ENCODE peak calls at places on chromosomes 6 and 20, in eight cellular contexts. E is hepatocyte; K is prostate gland; X is lung; T is transverse colon; O is naive thymus-derived CD4-positive, alpha-beta T cell; V is PC-9; P is H9. G is an unnamed sample.
A peak's percentile ranks its signal among the peaks of the same experiment; 100 is the strongest.

GRCh38 chr6:52984247-52984646 is 10.8 kb downstream of the GSTA4 start:
- DNase-seq in E (no peak), K (no peak), X (no peak), T (no peak), O (peak; percentile 77), V (peak; percentile 37), P (no peak), G (no peak)

GRCh38 chr6:166097914-166098522 is 69.6 kb downstream of the TBXT start:
- DNase-seq in E (peak; percentile 87), K (peak; percentile 17), X (peak; percentile 55), T (peak; percentile 69), O (peak; percentile 13), V (no peak), P (peak; percentile 91), G (peak; percentile 56)

GRCh38 chr6:82362868-82363267 is 749 bp upstream of the TPBG start:
- DNase-seq in E (peak; percentile 54), K (no peak), X (no peak), T (no peak), O (no peak), V (no peak), P (peak; percentile 33), G (peak; percentile 24)

GRCh38 chr20:4713401-4713800 is 8.3 kb upstream of the PRND start:
- DNase-seq in E (no peak), K (no peak), X (no peak), T (no peak), O (no peak), V (peak; percentile 100), P (no peak), G (no peak)

GRCh38 chr6:35014786-35015185 is 125.7 kb downstream of the ANKS1A start:
- DNase-seq in E (no peak), K (no peak), X (no peak), T (no peak), O (no peak), V (peak; percentile 77), P (no peak), G (peak; percentile 64)

GRCh38 chr20:21826946-21827345 is 121.5 kb downstream of the PAX1 start:
- DNase-seq in E (no peak), K (no peak), X (no peak), T (no peak), O (no peak), V (no peak), P (peak; percentile 58), G (no peak)

GRCh38 chr20:56268536-56268935 is 20.0 kb downstream of the MC3R start:
- DNase-seq in E (no peak), K (no peak), X (no peak), T (no peak), O (no peak), V (no peak), P (no peak), G (no peak)

GRCh38 chr20:10864076-10864672 is 190.4 kb upstream of the JAG1 start:
- DNase-seq in E (peak; percentile 59), K (peak; percentile 31), X (peak; percentile 31), T (peak; percentile 86), O (no peak), V (peak; percentile 65), P (peak; percentile 47), G (no peak)

GRCh38 chr20:47788741-47789080 is 3.4 kb upstream of the SULF2 start:
- DNase-seq in E (no peak), K (no peak), X (no peak), T (no peak), O (no peak), V (no peak), P (no peak), G (no peak)

GRCh38 chr20:750801-751200 is 17.5 kb downstream of the SLC52A3 start:
- DNase-seq in E (peak; percentile 66), K (no peak), X (no peak), T (no peak), O (no peak), V (no peak), P (no peak), G (no peak)

GRCh38 chr6:5490495-5491069 is 229.3 kb downstream of the FARS2 start:
- DNase-seq in E (no peak), K (no peak), X (no peak), T (no peak), O (no peak), V (no peak), P (no peak), G (no peak)

GRCh38 chr6:97052152-97052787 is 127.7 kb downstream of the KLHL32 start:
- DNase-seq in E (no peak), K (no peak), X (no peak), T (no peak), O (no peak), V (no peak), P (no peak), G (no peak)

GRCh38 chr6:149176971-149177667 is 140.4 kb upstream of the TAB2 start:
- DNase-seq in E (peak; percentile 18), K (no peak), X (no peak), T (no peak), O (no peak), V (no peak), P (no peak), G (peak; percentile 57)

GRCh38 chr20:50982372-50982771 is 23.8 kb downstream of the MOCS3 start:
- DNase-seq in E (peak; percentile 70), K (peak; percentile 86), X (no peak), T (peak; percentile 67), O (no peak), V (peak; percentile 69), P (no peak), G (peak; percentile 54)

GRCh38 chr6:1558388-1558787 is 51.3 kb upstream of the FOXC1 start:
- DNase-seq in E (no peak), K (no peak), X (no peak), T (no peak), O (no peak), V (no peak), P (no peak), G (no peak)

GRCh38 chr6:167996424-167997199 is 859 bp upstream of the KIF25 start:
- DNase-seq in E (no peak), K (no peak), X (peak; percentile 26), T (no peak), O (no peak), V (no peak), P (peak; percentile 54), G (no peak)

DNA sequence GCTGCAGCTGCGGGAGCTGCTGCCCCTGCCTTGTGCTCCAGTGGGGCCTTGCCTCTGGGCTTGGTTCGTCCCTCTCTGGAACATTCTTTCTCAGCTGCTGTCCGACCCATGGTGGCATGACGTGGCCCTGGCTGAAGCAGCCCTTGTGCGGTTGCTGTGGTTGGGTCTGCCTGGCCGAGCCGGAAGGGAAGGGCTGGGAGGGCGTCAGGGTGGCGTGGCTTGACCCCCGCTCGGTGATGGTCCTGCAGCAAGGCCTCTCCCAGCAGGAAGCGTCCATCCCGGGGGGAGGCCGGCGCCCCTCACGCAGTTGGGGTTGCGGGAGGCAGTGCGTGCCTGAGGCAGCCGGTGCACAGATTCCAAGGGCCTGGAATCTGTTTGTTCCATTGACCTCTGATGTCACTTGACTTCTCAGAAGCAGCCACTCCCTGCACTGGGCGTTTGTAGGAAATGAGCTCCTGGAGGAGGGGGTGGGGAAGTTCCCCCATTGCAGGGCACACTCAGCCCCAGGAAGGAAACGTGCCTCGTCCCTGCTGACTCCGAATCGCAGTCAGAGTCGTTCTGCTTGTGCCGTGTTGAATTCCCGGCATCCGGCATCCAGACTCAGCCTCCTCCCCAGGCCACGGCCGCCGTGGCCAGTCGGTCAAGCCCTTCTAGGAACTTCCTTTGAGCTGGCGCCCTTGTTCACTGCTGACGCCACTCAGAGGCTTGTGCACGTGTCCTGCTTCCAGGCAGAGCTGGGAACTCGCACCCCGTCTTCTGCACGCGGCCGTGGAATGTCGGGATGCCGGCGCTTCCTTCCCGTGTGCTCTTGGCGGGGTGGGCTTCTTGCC is 9.7 kb upstream of the TNFRSF6B start:
- DNase-seq in E (peak; percentile 60), K (no peak), X (peak; percentile 81), T (peak; percentile 78), O (no peak), V (no peak), P (no peak), G (no peak)
- H3K4me1 ChIP-seq in E (peaks cover 11% of the 10 kb centered on the region), K (no peaks in the 10 kb centered on the region), X (no peaks in the 10 kb centered on the region), T (peaks cover 57% of the 10 kb centered on the region), O (peaks cover 16% of the 10 kb centered on the region), V (peaks cover 64% of the 10 kb centered on the region), P (no peaks in the 10 kb centered on the region), G (peaks cover 13% of the 10 kb centered on the region)

DNA sequence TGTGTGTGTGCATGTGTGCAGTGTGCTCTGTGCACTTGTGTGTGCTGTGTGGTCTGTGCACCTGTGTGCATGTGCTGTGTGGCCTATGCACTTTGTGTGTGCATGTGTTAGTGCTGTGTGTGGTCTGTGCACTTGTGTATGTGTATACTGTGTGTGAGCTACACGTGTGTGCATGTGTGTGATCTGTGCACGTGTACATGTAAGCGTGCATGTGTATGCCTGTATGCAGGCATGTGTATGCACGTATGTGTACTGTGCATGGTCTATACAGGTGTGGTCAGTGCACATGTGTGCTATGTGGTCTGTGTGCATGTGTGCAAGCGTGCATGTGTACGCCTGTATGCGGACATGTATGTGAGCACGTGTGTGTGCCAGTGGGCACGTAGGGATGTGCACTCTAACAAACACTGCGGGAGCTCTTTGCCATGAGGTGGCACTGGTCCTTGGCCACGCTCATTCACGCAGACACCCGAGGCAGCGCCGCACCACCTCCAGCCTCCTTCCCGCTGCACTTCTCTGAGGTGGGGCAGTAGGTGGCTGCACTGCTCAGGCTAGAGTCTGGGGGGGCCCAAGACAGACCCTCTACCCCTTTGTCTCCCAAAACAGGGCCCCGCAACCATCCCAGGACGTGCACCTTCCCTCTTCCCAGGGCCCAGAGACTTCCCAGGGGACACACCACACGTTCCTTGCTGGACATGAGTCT is 42.4 kb upstream of the CHRNA4 start:
- DNase-seq in E (no peak), K (no peak), X (no peak), T (no peak), O (no peak), V (no peak), P (no peak), G (no peak)
- H3K27me3 ChIP-seq in E (no peaks in the 10 kb centered on the region), K (no peaks in the 10 kb centered on the region), X (no peaks in the 10 kb centered on the region), T (no peaks in the 10 kb centered on the region), O (no peaks in the 10 kb centered on the region), V (peaks cover 98% of the 10 kb centered on the region), P (no peaks in the 10 kb centered on the region), G (peaks cover 81% of the 10 kb centered on the region)

GRCh38 chr20:49970498-49970897 is 12.3 kb upstream of the SNAI1 start:
- DNase-seq in E (no peak), K (no peak), X (no peak), T (no peak), O (no peak), V (peak; percentile 33), P (no peak), G (no peak)
- H3K27ac ChIP-seq in E (no peak overlapping the region), K (no peak overlapping the region), X (no peak overlapping the region), T (no peak overlapping the region), O (no peak overlapping the region), V (no peak overlapping the region), P (no peak overlapping the region), G (no peak overlapping the region)

GRCh38 chr6:8110117-8110721 is 7.9 kb upstream of the EEF1E1 start:
- DNase-seq in E (no peak), K (no peak), X (no peak), T (no peak), O (no peak), V (no peak), P (no peak), G (no peak)
- H3K4me1 ChIP-seq in E (no peaks in the 10 kb centered on the region), K (no peaks in the 10 kb centered on the region), X (no peaks in the 10 kb centered on the region), T (no peaks in the 10 kb centered on the region), O (no peaks in the 10 kb centered on the region), V (peaks cover 21% of the 10 kb centered on the region), P (no peaks in the 10 kb centered on the region), G (no peaks in the 10 kb centered on the region)